ENCODE peak calls at places on chromosome 9, in seven cellular contexts. M, O, D, N, S, Z and H are unnamed samples. For H3K4me1, the result is how much of the 10 kb centered on the place peaks cover.

GRCh38 chr9:37174247-37174646 is 53.9 kb downstream of the ZCCHC7 start:
- DNase-seq in S (peak), M (no peak), Z (no peak), N (no peak), O (no peak), D (no peak), H (no peak)

GRCh38 chr9:116910201-116910600 is 223.1 kb downstream of the TRIM32 start:
- DNase-seq in M (no peak), Z (no peak), N (no peak), S (no peak), D (no peak), O (no peak), H (no peak)

GRCh38 chr9:69122086-69122390 is 52.0 kb upstream of the TJP2 start:
- DNase-seq in O (peak), D (peak), S (no peak), Z (peak), N (peak), M (peak), H (no peak)

GRCh38 chr9:79741381-79741780 is 169.6 kb downstream of the TLE4 start:
- DNase-seq in O (no peak), D (no peak), Z (no peak), M (no peak), N (no peak), S (peak), H (no peak)

GRCh38 chr9:109015026-109015280 is 1.7 kb upstream of the CTNNAL1 start:
- DNase-seq in M (no peak), Z (no peak), O (no peak), S (no peak), D (no peak), N (no peak), H (no peak)

GRCh38 chr9:36961568-36962360 is 72.3 kb downstream of the PAX5 start:
- DNase-seq in M (no peak), S (no peak), N (no peak), O (no peak), Z (no peak), D (no peak), H (no peak)

GRCh38 chr9:135221951-135222631 is 134.6 kb downstream of the OLFM1 start:
- DNase-seq in D (no peak), N (no peak), O (peak), Z (no peak), M (no peak), S (no peak), H (no peak)

GRCh38 chr9:109560470-109561132 is 62.5 kb upstream of the PTPN3 start:
- DNase-seq in O (no peak), D (no peak), N (no peak), M (no peak), S (no peak), Z (no peak), H (no peak)

GRCh38 chr9:87080512-87081225 is 133.4 kb upstream of the GAS1 start:
- DNase-seq in D (no peak), N (no peak), M (peak), S (no peak), O (no peak), Z (no peak), H (no peak)

GRCh38 chr9:130400870-130401269 is 43.9 kb upstream of the ASS1 start:
- DNase-seq in D (no peak), N (no peak), Z (no peak), O (no peak), M (no peak), S (no peak), H (no peak)

GRCh38 chr9:124140941-124141568 is 116.7 kb upstream of the NEK6 start:
- DNase-seq in Z (no peak), D (no peak), N (no peak), M (no peak), O (no peak), S (no peak), H (no peak)

DNA sequence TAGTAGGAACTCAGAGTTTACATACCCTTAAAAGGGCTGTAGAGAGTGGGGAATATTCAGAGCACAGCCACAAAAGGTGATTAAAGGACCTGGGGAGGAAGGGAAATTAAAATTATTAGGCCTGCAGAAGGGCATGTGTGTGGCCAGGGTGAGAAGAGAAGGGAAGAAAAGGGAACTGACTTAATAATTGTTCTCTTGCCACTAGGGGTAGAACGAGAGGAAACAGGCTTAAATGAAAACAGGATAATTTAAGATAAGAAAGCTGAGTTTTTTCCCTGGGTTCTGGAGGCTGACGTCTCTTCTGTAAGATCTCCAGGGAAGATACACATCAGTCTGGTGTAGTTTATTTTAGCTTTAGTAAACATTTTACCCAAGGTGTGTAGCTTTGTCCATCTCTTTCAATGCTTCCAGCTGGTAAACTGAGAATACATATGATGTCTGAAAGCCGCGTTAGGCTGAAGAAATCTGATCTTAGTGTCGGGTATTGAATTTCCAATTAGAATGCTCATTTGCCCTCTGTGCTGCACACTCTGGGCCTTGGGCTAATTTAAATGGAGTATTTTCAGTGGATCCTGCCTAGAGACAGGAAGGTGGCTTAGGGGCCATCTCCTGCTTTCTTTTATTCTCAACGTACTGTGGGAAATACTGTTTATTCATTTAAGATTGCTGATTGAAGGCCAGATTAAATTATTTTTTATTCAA is 416.8 kb downstream of the TMEM38B start:
- DNase-seq in M (no peak), O (no peak), N (no peak), S (no peak), Z (no peak), D (no peak), H (no peak)
- TF ChIP-seq CTCF in M (no peak), O (no peak), N (no peak), S (no peak), Z (no peak), D (no peak), H (no peak)

GRCh38 chr9:137671196-137671538 is 52.4 kb downstream of the EHMT1 start:
- DNase-seq in N (no peak), D (no peak), M (no peak), S (no peak), O (no peak), Z (no peak), H (no peak)

GRCh38 chr9:137671721-137672120 is 52.9 kb downstream of the EHMT1 start:
- DNase-seq in O (peak), S (no peak), Z (no peak), D (no peak), N (no peak), M (no peak), H (no peak)

GRCh38 chr9:137668203-137668602 is 49.4 kb downstream of the EHMT1 start:
- DNase-seq in N (no peak), Z (no peak), S (no peak), O (no peak), M (no peak), D (no peak), H (no peak)

GRCh38 chr9:137669261-137669672 is 50.5 kb downstream of the EHMT1 start:
- DNase-seq in M (no peak), D (no peak), N (no peak), S (no peak), Z (no peak), O (peak), H (no peak)

DNA sequence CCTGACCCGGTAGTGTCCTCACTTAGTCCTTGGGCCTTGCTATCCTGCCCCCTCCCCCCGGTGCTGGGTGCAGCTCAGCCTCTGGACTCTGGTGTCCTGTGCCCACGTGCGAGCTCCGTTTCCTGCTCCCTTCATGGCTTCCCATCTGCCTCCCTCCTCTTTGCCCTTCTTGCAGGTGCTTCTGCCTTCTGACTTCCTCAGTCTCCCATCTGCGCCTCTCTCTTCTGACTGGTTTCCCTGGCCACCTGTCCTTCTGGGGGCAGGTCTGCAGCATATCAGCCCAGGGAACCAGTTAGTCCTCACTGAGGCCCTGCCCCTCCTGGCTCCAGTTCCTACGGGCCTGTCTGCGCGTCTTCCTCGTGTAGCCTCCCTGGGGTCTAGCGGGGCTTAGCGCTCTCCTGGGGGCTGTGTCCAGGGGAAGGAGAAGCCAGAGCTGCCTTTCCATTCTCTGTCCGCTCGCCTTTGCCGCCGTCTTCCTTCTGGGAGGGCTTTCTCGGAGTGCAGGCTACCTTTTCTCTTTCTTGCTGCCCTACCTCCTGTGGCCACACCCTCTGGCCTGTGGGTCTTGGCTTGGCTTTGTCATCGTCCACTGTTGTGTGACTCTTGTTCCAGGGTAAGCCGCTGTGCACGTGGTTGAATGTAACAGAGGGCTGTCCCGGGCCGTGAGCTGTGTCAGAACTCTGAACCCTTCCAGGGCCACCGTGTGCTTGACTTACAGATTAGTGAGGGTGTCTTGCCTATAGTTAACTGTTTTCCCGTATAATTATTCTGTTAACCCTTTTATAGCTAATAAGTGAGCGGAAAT is 51.8 kb downstream of the EHMT1 start:
- DNase-seq in M (no peak), O (peak), D (peak), N (peak), S (no peak), Z (no peak), H (no peak)
- TF ChIP-seq POLR2A in M (no peak), O (no peak), D (no peak), N (no peak), S (no peak), Z (no peak), H (no peak)

DNA sequence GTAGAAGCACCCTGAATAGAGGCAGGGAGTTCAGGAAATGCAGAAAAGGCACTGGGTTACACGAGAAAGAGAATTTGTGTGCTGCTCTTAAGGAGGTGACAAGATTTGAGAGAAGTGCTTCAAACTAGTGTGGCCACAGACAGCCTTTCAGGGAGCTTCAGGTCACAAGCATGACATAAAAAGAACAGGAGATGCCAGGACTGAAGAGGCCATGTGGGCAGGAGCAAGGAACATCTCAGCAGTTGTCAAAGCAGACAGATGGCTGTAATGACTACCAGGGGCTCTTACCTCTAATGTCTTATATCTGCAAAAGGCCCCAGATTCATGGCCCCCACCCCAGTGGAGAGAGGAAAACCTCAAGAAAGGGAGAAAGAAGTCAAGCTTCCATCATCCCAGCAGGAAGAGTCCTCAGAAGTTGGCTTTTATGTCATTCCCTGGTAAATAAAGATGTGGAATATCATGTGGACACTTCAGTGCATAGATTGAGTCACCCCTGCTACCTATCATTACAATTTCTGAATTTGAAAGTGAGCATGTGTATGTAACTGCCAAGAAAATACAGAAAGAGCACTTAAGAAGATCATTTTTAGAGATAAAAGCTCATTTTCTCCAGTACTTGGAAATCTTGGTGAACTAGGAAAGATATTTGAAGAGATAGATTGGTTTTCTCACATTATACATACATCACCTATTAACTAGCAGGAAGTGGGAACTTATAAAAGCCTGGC is 214.4 kb upstream of the RORB start:
- DNase-seq in S (no peak), D (no peak), N (no peak), O (no peak), M (no peak), Z (no peak), H (no peak)
- H3K4me1 ChIP-seq in S (under half), D (under half), N (under half), O (under half), M (under half), Z (under half), H (under half)

GRCh38 chr9:132663851-132664250 is 5.9 kb downstream of the DDX31 start:
- DNase-seq in Z (no peak), S (no peak), O (no peak), D (no peak), N (no peak), M (no peak), H (no peak)
- TF ChIP-seq CTCF in Z (no peak), S (no peak), O (no peak), D (no peak), N (no peak), M (no peak), H (no peak)

DNA sequence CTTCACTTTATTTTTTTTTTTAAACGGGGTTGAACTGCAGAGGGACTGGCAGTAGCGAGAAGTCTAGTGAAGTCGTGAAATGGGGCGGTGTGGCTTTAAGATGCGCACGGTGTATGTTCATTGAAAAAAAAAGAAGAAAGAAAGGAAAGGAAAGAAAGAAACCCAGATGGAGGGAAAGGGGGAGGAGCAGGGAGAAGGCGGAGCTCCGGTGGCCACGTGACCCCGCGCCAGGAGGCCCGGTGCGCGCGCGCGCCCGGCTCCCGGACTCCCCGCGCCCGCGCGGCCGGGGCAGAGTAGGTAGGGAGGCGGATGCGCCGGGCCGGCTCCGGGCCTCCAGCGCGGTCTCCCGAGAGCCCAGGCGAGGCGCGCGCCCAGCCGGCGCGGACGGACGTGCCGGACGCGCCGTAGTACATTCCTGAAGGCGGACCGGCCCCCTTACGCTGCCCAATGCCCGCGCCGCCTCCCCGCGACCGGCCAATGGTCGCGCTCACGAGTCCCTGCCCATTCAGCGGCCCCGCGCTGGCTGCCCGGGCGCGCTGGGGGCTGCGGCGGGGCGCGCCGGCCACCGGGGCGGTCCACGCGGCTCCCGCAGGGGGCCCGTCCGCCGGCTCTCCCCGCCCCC is 6.0 kb downstream of the PTCH1 start:
- DNase-seq in S (peak), M (peak), D (peak), Z (peak), O (peak), N (peak), H (peak)
- TF ChIP-seq POLR2A in S (peak), M (no peak), D (no peak), Z (peak), O (no peak), N (no peak), H (no peak)